ENCODE peak calls at places on chromosomes 12 and 14, in seven cellular contexts. V is stomach, U is fibroblast of pulmonary artery, N is GM04504, M is suprapubic skin, J is astrocyte of the spinal cord, W is aorta. T is an unnamed sample.

GRCh38 chr12:46005151-46005797 is 14.9 kb upstream of the SCAF11 start:
- DNase-seq in V (no peak), U (peak), N (no peak), M (no peak), J (no peak), W (no peak), T (no peak)

GRCh38 chr14:74619672-74620131 is 7.7 kb upstream of the LTBP2 start:
- DNase-seq in V (peak), U (peak), N (peak), M (no peak), J (peak), W (peak), T (peak)

GRCh38 chr12:115666168-115666567 is 611.3 kb downstream of the MED13L start:
- DNase-seq in V (no peak), U (no peak), N (no peak), M (no peak), J (no peak), W (no peak), T (no peak)

GRCh38 chr12:64006211-64006610 is 161.7 kb downstream of the SRGAP1 start:
- DNase-seq in V (no peak), U (peak), N (no peak), M (no peak), J (peak), W (no peak), T (no peak)

GRCh38 chr14:24240110-24240918 is 2.1 kb downstream of the TINF2 start:
- DNase-seq in V (no peak), U (no peak), N (no peak), M (no peak), J (no peak), W (peak), T (no peak)

GRCh38 chr14:81400202-81400678 is at the start of gene STON2:
- DNase-seq in V (no peak), U (peak), N (no peak), M (peak), J (peak), W (no peak), T (no peak)

GRCh38 chr12:96908170-96908675 is 1.2 kb downstream of the NEDD1 start:
- DNase-seq in V (no peak), U (no peak), N (no peak), M (no peak), J (no peak), W (no peak), T (no peak)

GRCh38 chr12:674272-674781 is 11.1 kb upstream of the NINJ2 start:
- DNase-seq in V (no peak), U (no peak), N (no peak), M (no peak), J (no peak), W (no peak), T (no peak)

GRCh38 chr12:32365473-32366064 is 33.8 kb upstream of the FGD4 start:
- DNase-seq in V (peak), U (peak), N (peak), M (no peak), J (peak), W (no peak), T (peak)

GRCh38 chr12:48882325-48882687 is 16.6 kb upstream of the RND1 start:
- DNase-seq in V (peak), U (peak), N (no peak), M (no peak), J (peak), W (no peak), T (no peak)

GRCh38 chr12:50082644-50083043 is 2.5 kb upstream of the SMARCD1 start:
- DNase-seq in V (no peak), U (no peak), N (no peak), M (no peak), J (no peak), W (no peak), T (no peak)

GRCh38 chr14:105664691-105665090 is 138.3 kb downstream of the TMEM121 start:
- DNase-seq in V (no peak), U (no peak), N (no peak), M (no peak), J (no peak), W (no peak), T (no peak)

GRCh38 chr12:52056801-52057613 is 5.8 kb downstream of the NR4A1 start:
- DNase-seq in V (peak), U (peak), N (no peak), M (no peak), J (no peak), W (peak), T (no peak)

GRCh38 chr12:10722905-10723866 is at the start of gene YBX3:
- DNase-seq in V (peak), U (peak), N (peak), M (peak), J (peak), W (peak), T (peak)

GRCh38 chr14:32509632-32510187 is 180.6 kb downstream of the AKAP6 start:
- DNase-seq in V (peak), U (peak), N (peak), M (peak), J (peak), W (peak), T (peak)

GRCh38 chr14:22264759-22265158 is 324.3 kb downstream of the DAD1 start:
- DNase-seq in V (no peak), U (no peak), N (no peak), M (no peak), J (no peak), W (no peak), T (no peak)

GRCh38 chr12:58176296-58176869 is 235.0 kb downstream of the ATP23 start:
- DNase-seq in V (peak), U (peak), N (peak), M (no peak), J (peak), W (no peak), T (no peak)

GRCh38 chr12:44728566-44728965 is 147.5 kb downstream of the NELL2 start:
- DNase-seq in V (no peak), U (no peak), N (no peak), M (no peak), J (no peak), W (no peak), T (no peak)

GRCh38 chr12:59843260-59843843 is 247.5 kb downstream of the SLC16A7 start:
- DNase-seq in V (no peak), U (no peak), N (no peak), M (no peak), J (no peak), W (no peak), T (no peak)

GRCh38 chr14:104350463-104351185 is 212.2 kb downstream of the KIF26A start:
- DNase-seq in V (peak), U (no peak), N (no peak), M (no peak), J (peak), W (no peak), T (peak)

GRCh38 chr12:40146800-40147797 is 41.2 kb upstream of the SLC2A13 start:
- DNase-seq in V (no peak), U (no peak), N (no peak), M (no peak), J (no peak), W (no peak), T (no peak)

GRCh38 chr12:127230843-127231260 is 1036.1 kb upstream of the TMEM132C start:
- DNase-seq in V (no peak), U (peak), N (peak), M (no peak), J (peak), W (no peak), T (no peak)

GRCh38 chr14:92572050-92572449 is 58.5 kb downstream of the RIN3 start:
- DNase-seq in V (no peak), U (no peak), N (no peak), M (no peak), J (no peak), W (no peak), T (no peak)

GRCh38 chr14:103526247-103526913 is 2.6 kb upstream of the TRMT61A start:
- DNase-seq in V (no peak), U (no peak), N (no peak), M (no peak), J (no peak), W (no peak), T (no peak)

GRCh38 chr12:67366530-67367196 is 97.5 kb downstream of the CAND1 start:
- DNase-seq in V (no peak), U (peak), N (peak), M (no peak), J (peak), W (no peak), T (no peak)

GRCh38 chr14:39628087-39628486 is 195.9 kb upstream of the FBXO33 start:
- DNase-seq in V (no peak), U (no peak), N (no peak), M (no peak), J (no peak), W (no peak), T (no peak)

GRCh38 chr14:101562659-101563351 is 1.5 kb downstream of the DIO3 start:
- DNase-seq in V (no peak), U (no peak), N (no peak), M (no peak), J (no peak), W (no peak), T (no peak)

GRCh38 chr12:31323466-31324115 is 2.4 kb downstream of the SINHCAF start:
- DNase-seq in V (peak), U (peak), N (no peak), M (peak), J (peak), W (peak), T (peak)

GRCh38 chr14:88452231-88452630 is 66.8 kb downstream of the SPATA7 start:
- DNase-seq in V (no peak), U (no peak), N (no peak), M (no peak), J (no peak), W (no peak), T (no peak)

GRCh38 chr12:47188576-47189441 is 109.0 kb upstream of the AMIGO2 start:
- DNase-seq in V (no peak), U (peak), N (peak), M (no peak), J (peak), W (no peak), T (no peak)